ENCODE peak calls at places on chromosome 10, in nine cellular contexts. B is endothelial cell of umbilical vein, F is AG09309, C is endodermal cell, A is uterus, Z is AG04450, L is GM23248, K is left ventricle myocardium inferior, O is breast epithelium. E is an unnamed sample.

GRCh38 chr10:14173706-14174594 is 156.8 kb downstream of the FRMD4A start:
- DNase-seq in B (peak), F (no peak), C (peak), A (no peak), Z (no peak), L (peak), K (no peak), O (no peak), E (no peak)

GRCh38 chr10:43679509-43679908 is 30.8 kb upstream of the ZNF32 start:
- DNase-seq in B (no peak), F (no peak), C (no peak), A (peak), Z (no peak), L (peak), K (peak), O (peak), E (peak)

GRCh38 chr10:89419548-89419947 is 5.2 kb downstream of the IFIT5 start:
- DNase-seq in B (no peak), F (no peak), C (no peak), A (no peak), Z (no peak), L (peak), K (no peak), O (no peak), E (no peak)

GRCh38 chr10:129965418-129965793 is 1.3 kb upstream of the EBF3 start:
- DNase-seq in B (no peak), F (no peak), C (no peak), A (no peak), Z (no peak), L (no peak), K (no peak), O (no peak), E (no peak)

GRCh38 chr10:16779375-16779774 is 37.8 kb downstream of the RSU1 start:
- DNase-seq in B (no peak), F (no peak), C (no peak), A (no peak), Z (no peak), L (no peak), K (no peak), O (no peak), E (no peak)

GRCh38 chr10:17734432-17735110 is 17.4 kb upstream of the TMEM236 start:
- DNase-seq in B (no peak), F (no peak), C (no peak), A (no peak), Z (no peak), L (no peak), K (no peak), O (no peak), E (no peak)

GRCh38 chr10:43026039-43026973 is 50.6 kb upstream of the RET start:
- DNase-seq in B (no peak), F (no peak), C (peak), A (no peak), Z (no peak), L (no peak), K (no peak), O (peak), E (no peak)

GRCh38 chr10:69139961-69140360 is 16.0 kb downstream of the VPS26A start:
- DNase-seq in B (no peak), F (no peak), C (no peak), A (no peak), Z (no peak), L (no peak), K (no peak), O (no peak), E (peak)

GRCh38 chr10:4647138-4647785 is 178.7 kb upstream of the AKR1E2 start:
- DNase-seq in B (peak), F (no peak), C (no peak), A (no peak), Z (no peak), L (peak), K (no peak), O (no peak), E (no peak)

GRCh38 chr10:124221356-124222297 is 128.2 kb upstream of the CHST15 start:
- DNase-seq in B (peak), F (no peak), C (peak), A (no peak), Z (no peak), L (no peak), K (no peak), O (no peak), E (no peak)

GRCh38 chr10:100413206-100413605 is 49.6 kb upstream of the WNT8B start:
- DNase-seq in B (no peak), F (no peak), C (no peak), A (no peak), Z (no peak), L (no peak), K (no peak), O (no peak), E (no peak)

GRCh38 chr10:113424304-113424721 is 128.5 kb upstream of the HABP2 start:
- DNase-seq in B (no peak), F (no peak), C (no peak), A (peak), Z (no peak), L (peak), K (no peak), O (no peak), E (no peak)

GRCh38 chr10:23571884-23572283 is 133.0 kb downstream of the OTUD1 start:
- DNase-seq in B (no peak), F (no peak), C (no peak), A (no peak), Z (no peak), L (no peak), K (no peak), O (no peak), E (no peak)

GRCh38 chr10:49194212-49194920 is 6.2 kb upstream of the TMEM273 start:
- DNase-seq in B (peak), F (no peak), C (no peak), A (no peak), Z (no peak), L (no peak), K (no peak), O (no peak), E (no peak)

GRCh38 chr10:59375990-59376389 is 13.6 kb upstream of the FAM13C start:
- DNase-seq in B (no peak), F (no peak), C (no peak), A (no peak), Z (no peak), L (no peak), K (no peak), O (no peak), E (no peak)

DNA sequence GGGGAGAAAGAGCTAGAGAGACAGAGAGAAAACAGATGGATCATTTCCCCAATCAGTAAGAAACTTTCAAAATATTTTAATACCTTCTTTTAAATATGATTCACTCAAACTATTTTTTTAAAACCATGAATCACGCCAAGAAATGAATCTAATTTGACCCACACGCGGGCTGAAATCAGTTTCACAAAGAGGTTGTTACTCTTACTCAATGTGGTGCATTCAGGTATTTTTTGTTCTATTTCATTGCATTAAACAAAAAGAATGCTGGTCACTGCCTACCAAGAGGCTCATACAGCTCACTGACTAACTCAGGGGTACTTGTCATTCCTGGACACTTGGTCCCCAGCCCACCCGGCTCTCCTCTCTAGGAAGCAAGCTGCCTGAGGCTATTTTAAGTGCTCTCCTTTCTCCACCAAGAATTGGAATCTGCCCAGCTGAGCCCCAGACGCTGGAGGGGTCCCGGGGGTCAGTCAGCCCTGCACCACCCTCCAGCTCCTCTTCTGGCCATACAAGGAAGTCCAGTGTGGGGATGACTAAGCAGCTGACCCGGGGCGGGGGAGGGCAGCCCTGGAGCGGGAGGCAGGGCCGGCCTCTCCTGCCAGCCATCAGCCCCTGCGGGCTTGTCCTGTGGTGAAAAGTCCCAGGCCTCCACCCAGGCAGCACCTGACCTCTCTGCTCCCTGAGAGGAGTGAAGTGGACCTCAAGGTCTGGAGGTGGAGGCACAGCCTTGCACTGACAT is 21.7 kb upstream of the PFKP start:
- DNase-seq in B (peak), F (peak), C (peak), A (peak), Z (no peak), L (peak), K (peak), O (no peak), E (peak)
- H3K4me3 ChIP-seq in B (no peak), F (peak), C (no peak), A (no peak), Z (peak), L (peak), K (peak), O (no peak), E (no peak)

DNA sequence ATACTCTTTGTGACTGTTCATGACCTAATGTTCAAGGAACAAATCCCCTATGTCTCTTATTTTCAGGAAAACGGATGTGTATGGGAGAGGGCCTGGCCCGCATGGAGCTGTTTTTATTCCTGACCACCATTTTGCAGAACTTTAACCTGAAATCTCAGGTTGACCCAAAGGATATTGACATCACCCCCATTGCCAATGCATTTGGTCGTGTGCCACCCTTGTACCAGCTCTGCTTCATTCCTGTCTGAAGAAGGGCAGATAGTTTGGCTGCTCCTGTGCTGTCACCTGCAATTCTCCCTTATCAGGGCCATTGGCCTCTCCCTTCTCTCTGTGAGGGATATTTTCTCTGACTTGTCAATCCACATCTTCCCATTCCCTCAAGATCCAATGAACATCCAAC is 27.3 kb upstream of the CYP2C19 start:
- DNase-seq in B (no peak), F (no peak), C (no peak), A (no peak), Z (no peak), L (no peak), K (no peak), O (no peak), E (no peak)
- H3K4me3 ChIP-seq in B (no peak), F (no peak), C (no peak), A (no peak), Z (no peak), L (no peak), K (no peak), O (no peak), E (no peak)

GRCh38 chr10:120765241-120765803 is 85.8 kb upstream of the WDR11 start:
- DNase-seq in B (no peak), F (no peak), C (no peak), A (no peak), Z (no peak), L (no peak), K (no peak), O (no peak), E (no peak)

GRCh38 chr10:120761951-120762350 is 89.2 kb upstream of the WDR11 start:
- DNase-seq in B (peak), F (no peak), C (no peak), A (no peak), Z (no peak), L (no peak), K (no peak), O (no peak), E (no peak)

GRCh38 chr10:120755771-120756170 is 95.4 kb upstream of the WDR11 start:
- DNase-seq in B (peak), F (no peak), C (no peak), A (no peak), Z (no peak), L (no peak), K (no peak), O (no peak), E (no peak)

DNA sequence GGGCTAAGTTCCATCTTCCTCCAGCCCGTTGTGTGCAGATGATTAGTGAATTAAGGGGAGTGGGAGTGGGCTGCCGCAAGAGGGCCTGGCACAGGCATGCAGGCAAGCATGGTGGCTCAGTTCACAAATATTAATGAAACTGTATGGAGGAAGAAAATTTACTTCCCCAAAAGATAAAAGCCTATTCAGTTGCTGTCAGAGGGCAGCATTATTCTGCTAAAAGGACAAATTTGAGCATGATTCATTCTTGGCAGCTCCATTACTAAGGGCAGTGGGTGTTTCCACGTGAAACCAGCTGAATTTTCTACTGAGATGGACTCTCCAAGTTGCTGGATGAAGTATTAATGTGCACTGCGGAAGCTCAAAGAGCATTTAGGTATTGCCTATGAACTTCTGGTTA is 90.9 kb upstream of the WDR11 start:
- DNase-seq in B (peak), F (no peak), C (no peak), A (no peak), Z (no peak), L (no peak), K (no peak), O (no peak), E (no peak)
- H3K4me3 ChIP-seq in B (no peak), F (no peak), C (no peak), A (no peak), Z (no peak), L (no peak), K (no peak), O (no peak), E (no peak)

DNA sequence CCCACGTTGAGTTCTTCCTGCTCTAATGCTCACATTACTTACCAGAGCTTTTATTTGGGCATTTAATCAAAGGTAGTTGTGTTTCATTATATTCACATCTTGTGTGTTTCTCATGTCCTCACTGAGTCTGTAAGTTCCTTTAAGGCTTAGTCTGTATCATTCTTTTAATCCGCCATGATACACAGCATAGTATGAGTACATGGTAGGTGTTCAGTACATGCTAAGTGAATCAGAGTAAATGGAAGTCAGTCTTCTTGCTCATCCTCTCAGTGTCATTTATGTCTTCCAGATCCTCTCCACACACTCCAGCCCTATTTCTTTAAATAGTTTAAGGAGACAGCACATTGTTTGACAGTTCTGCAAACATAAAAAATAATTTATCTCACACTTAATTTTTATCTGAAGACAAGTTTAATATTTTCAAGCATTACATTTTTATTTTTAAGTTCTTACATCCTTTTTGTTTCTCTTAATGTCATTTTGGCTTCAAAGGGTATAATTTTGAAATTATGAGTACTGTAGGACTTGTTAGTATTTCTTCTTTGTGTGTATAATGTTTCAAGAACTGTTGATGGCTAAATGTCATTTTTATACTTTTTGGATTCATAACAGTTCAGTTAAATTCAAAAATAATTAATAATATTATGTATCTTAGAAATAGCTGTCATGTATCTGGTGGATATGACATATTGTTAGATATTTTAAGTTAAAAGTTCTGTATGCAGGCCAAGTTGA is 342.6 kb downstream of the LRMDA start:
- DNase-seq in B (no peak), F (no peak), C (no peak), A (no peak), Z (no peak), L (peak), K (no peak), O (no peak), E (no peak)
- H3K4me3 ChIP-seq in B (no peak), F (no peak), C (no peak), A (no peak), Z (no peak), L (no peak), K (no peak), O (no peak), E (no peak)

GRCh38 chr10:103802637-103803353 is 52.6 kb downstream of the SH3PXD2A start:
- DNase-seq in B (no peak), F (no peak), C (no peak), A (no peak), Z (no peak), L (no peak), K (no peak), O (no peak), E (no peak)

GRCh38 chr10:103800110-103800509 is 55.3 kb downstream of the SH3PXD2A start:
- DNase-seq in B (no peak), F (no peak), C (no peak), A (no peak), Z (no peak), L (no peak), K (no peak), O (no peak), E (no peak)

GRCh38 chr10:103802081-103802480 is 53.3 kb downstream of the SH3PXD2A start:
- DNase-seq in B (no peak), F (no peak), C (no peak), A (no peak), Z (no peak), L (no peak), K (no peak), O (no peak), E (no peak)

GRCh38 chr10:103799341-103799740 is 56.0 kb downstream of the SH3PXD2A start:
- DNase-seq in B (no peak), F (no peak), C (no peak), A (no peak), Z (no peak), L (no peak), K (no peak), O (no peak), E (no peak)

DNA sequence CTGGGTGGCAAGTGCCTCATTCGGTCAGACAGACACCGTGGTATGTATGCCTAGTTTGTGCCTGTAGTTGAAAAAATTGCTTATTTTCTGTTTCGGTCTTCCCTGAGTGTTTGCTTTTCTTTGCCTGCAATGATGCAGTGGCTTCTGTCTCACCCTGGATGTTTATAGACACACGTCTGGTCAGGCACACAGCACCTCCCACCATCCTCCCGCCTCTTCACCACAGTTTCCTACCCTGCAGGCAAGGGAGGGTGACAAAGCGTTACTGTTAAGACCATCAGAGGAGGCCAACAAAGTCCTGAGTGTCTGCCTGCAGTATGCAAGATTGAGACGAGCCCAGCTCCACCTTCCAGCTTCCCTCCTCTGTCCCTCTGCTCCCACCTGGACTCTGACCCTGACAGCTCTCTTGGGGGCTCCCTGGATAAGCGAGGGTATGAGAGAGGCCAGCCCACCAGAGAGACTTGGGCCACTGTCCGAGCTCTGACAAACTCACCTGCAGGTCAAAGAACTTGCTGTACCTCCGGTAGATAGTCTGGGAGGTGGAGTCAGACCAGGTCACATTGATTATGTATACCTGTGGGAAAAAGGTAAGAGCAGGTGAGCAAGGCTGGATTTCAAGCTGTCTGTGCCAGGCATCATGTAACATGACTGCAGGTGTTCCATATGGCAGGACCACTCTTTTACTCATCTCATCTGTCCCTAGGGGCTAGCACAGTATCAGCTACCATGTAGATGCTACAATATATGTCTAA is 54.4 kb downstream of the SH3PXD2A start:
- DNase-seq in B (no peak), F (no peak), C (no peak), A (no peak), Z (no peak), L (peak), K (no peak), O (peak), E (no peak)
- H3K4me3 ChIP-seq in B (no peak), F (no peak), C (no peak), A (no peak), Z (no peak), L (no peak), K (no peak), O (peak), E (no peak)

GRCh38 chr10:101587725-101588614 is at the start of the genes DPCD and POLL:
- DNase-seq in B (peak), F (peak), C (peak), A (peak), Z (peak), L (peak), K (peak), O (peak), E (peak)

GRCh38 chr10:101585841-101586240 is 2.2 kb downstream of the POLL start:
- DNase-seq in B (no peak), F (no peak), C (no peak), A (no peak), Z (no peak), L (no peak), K (no peak), O (no peak), E (no peak)

GRCh38 chr10:101588879-101589278 is 758 bp downstream of the DPCD start:
- DNase-seq in B (peak), F (peak), C (no peak), A (no peak), Z (no peak), L (peak), K (no peak), O (no peak), E (no peak)
- H3K4me3 ChIP-seq in B (peak), F (peak), C (peak), A (peak), Z (peak), L (peak), K (peak), O (peak), E (peak)